ENCODE peak calls at places on chromosomes 4 and X, in six cellular contexts. D is HCT116, Q is SK-N-SH, X is GM23248, E is PC-3, G is MM.1S. N is an unnamed sample. For H3K36me3, the result is how much of the 10 kb centered on the place peaks cover.

GRCh38 chrX:8815460-8816065 is 14.4 kb upstream of the FAM9A start:
- DNase-seq in E (peak), Q (peak), X (peak), D (peak), G (peak), N (peak)

GRCh38 chr4:100042711-100043110 is 92.6 kb upstream of the H2AZ1 start:
- DNase-seq in X (no peak), D (no peak), Q (no peak), G (no peak), E (no peak), N (no peak)

GRCh38 chrX:10022580-10023245 is 55.6 kb downstream of the CLDN34 start:
- DNase-seq in G (no peak), Q (no peak), D (no peak), X (peak), E (no peak), N (no peak)

GRCh38 chrX:24242649-24243556 is 71.0 kb downstream of the SUPT20HL2 start:
- DNase-seq in X (peak), D (no peak), G (peak), E (no peak), Q (no peak), N (no peak)

GRCh38 chr4:177478496-177478895 is 36.3 kb upstream of the AGA start:
- DNase-seq in X (no peak), E (no peak), G (no peak), Q (no peak), D (no peak), N (no peak)

GRCh38 chr4:184854673-184855072 is 28.9 kb upstream of the ACSL1 start:
- DNase-seq in Q (peak), E (no peak), G (no peak), X (no peak), D (no peak), N (no peak)

GRCh38 chr4:148951346-148951745 is 509.1 kb upstream of the NR3C2 start:
- DNase-seq in D (no peak), X (no peak), G (no peak), Q (no peak), E (peak), N (no peak)

GRCh38 chr4:136864580-136865185 is 667.6 kb downstream of the PCDH18 start:
- DNase-seq in Q (peak), D (peak), G (peak), X (peak), E (peak), N (peak)

GRCh38 chrX:151510203-151510602 is 53.3 kb upstream of the PASD1 start:
- DNase-seq in E (no peak), D (no peak), X (no peak), Q (no peak), G (no peak), N (no peak)

GRCh38 chr4:130043796-130044195 is 947.8 kb downstream of the C4orf33 start:
- DNase-seq in G (no peak), Q (no peak), D (no peak), X (no peak), E (no peak), N (no peak)

GRCh38 chrX:34918856-34919255 is 23.7 kb upstream of the FAM47B start:
- DNase-seq in E (peak), D (no peak), X (peak), G (no peak), Q (peak), N (peak)

GRCh38 chr4:2950221-2950989 is 12.8 kb downstream of the NOP14 start:
- DNase-seq in E (no peak), X (no peak), G (no peak), Q (no peak), D (no peak), N (no peak)

GRCh38 chr4:2948895-2949781 is 14.1 kb downstream of the NOP14 start:
- DNase-seq in X (peak), Q (no peak), D (peak), E (peak), G (no peak), N (no peak)

GRCh38 chr4:2946812-2947600 is 16.2 kb downstream of the NOP14 start:
- DNase-seq in X (no peak), G (no peak), E (no peak), Q (no peak), D (no peak), N (no peak)

GRCh38 chr4:2947926-2948325 is 15.3 kb downstream of the NOP14 start:
- DNase-seq in Q (no peak), D (no peak), X (no peak), E (no peak), G (no peak), N (no peak)

DNA sequence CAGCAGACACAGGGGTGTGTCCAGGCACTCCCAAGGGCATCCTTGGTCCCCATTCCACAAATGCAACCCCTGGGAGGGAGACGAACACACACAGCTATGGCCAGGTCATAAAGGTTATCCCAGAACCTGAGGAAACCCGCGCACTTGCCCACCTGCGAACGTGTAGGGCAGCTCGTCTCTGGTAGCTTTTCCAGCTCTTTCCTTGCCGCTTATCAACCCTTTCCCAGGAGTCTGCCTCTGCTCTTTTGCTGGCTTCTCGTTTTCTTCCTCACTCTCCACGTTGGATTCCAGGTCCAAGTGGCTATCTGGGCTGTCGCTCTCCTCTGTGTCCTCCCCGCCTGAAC is 13.5 kb downstream of the NOP14 start:
- DNase-seq in X (no peak), G (no peak), D (no peak), Q (no peak), E (no peak), N (no peak)
- H3K36me3 ChIP-seq in X (half or more), G (under half), D (half or more), Q (half or more), E (under half), N (under half)

DNA sequence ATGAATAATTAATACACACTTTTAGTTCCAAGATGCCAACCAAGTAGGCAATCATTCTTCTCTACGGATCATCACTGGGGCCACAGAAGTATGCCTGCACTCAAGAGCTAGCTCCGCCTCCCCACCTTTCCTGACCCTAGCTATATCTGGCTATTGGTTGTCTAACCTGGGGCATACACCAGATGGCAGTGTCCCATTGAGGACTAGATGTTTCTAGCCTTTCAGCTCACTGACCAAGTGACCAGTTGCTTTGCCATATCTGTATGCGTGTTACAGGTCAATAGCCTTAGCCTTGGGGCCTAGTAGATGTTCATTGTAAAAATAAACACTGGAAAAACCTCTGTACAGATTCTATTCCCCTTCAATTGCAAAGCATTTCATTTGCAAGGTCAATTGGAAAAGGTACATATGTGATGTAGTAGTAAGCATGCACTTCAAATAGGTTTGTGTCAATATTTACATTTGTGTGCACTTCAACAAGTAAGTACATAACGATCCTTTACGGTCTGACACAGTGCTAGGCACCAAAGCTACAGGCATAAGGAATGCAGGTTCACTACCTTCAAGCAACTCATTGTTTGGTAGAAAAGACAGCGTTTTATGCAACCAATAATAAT is 521.7 kb downstream of the PPARGC1A start:
- DNase-seq in X (no peak), D (no peak), G (no peak), Q (peak), E (peak), N (peak)
- TF ChIP-seq EZH2phosphoT487 in X (no peak), D (no peak), G (no peak), Q (no peak), E (no peak), N (no peak)

GRCh38 chrX:20595928-20596550 is 329.3 kb upstream of the RPS6KA3 start:
- DNase-seq in X (peak), G (no peak), D (no peak), Q (no peak), E (peak), N (no peak)
- H3K9ac ChIP-seq in X (no peak), G (no peak), D (no peak), Q (no peak), E (no peak), N (no peak)

DNA sequence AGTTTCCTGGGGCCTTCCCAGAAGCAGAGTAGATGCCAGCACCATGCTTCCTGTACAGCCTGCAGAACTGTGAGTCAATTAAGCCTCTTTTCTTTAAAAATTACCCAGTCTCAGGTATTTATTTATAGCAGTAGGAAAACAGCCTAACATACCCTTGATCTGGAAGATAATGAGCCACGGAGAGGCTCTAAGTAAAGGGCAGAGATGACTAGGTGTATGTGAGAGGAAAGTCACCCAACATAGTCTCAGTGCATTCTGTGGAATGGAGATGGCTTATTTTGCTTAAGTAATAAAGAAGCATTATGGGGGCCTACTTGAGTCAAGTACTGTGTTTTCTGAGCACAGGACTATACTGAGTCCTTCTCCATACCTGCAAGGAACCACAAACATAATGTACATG is 199.5 kb downstream of the CPEB2 start:
- DNase-seq in D (no peak), X (no peak), E (no peak), G (no peak), Q (no peak), N (no peak)
- H3K36me3 ChIP-seq in D (under half), X (under half), E (under half), G (under half), Q (under half), N (under half)

DNA sequence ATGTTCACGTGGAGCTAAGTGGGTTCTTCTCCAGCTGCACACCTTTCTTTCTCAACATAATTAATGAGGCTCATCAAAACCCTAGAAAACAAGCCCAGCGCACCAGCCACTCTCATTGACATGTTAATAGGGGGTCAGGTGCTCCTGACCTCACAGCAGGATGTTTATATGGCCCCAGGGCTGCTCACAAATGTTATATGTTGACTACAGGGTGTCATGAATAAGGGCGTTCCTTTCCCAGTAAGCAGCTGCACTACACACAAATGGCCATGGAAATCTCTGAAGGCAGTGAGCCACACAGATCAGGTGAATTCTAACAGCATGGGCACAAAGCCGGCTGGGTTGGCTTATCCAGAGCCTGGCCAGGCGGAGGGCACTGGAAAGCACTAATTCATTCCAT is 209.8 kb downstream of the MGST2 start:
- DNase-seq in D (no peak), X (no peak), E (no peak), G (no peak), Q (no peak), N (peak)
- TF ChIP-seq EZH2phosphoT487 in D (no peak), X (no peak), E (no peak), G (no peak), Q (no peak), N (no peak)

GRCh38 chr4:8385611-8386010 is 54.9 kb downstream of the ACOX3 start:
- DNase-seq in D (no peak), Q (peak), G (no peak), E (no peak), X (no peak), N (no peak)
- H3K9ac ChIP-seq in D (no peak), Q (no peak), G (no peak), E (no peak), X (no peak), N (no peak)

GRCh38 chr4:38930696-38931095 is 63.1 kb downstream of the FAM114A1 start:
- DNase-seq in D (no peak), X (no peak), G (no peak), Q (peak), E (no peak), N (no peak)
- H3K36me3 ChIP-seq in D (under half), X (half or more), G (under half), Q (under half), E (under half), N (under half)

DNA sequence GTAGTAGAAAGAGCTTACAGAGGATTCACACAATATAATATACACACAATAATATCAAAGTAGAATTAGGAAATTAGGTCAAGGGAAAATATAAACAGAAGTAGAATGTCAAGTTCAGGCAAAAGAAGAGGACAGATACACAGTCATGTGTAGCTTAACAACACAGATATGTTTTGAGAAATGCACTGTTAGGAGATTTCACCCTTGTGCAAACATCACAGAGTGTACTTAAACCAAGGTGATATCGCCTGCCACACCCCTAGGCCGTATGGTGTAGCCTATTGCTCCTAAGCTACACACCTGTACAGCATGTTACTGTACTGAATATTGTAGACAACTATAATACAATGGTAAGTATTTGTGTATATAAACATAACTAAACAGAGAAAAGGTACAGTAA is 110.0 kb upstream of the EDNRA start:
- DNase-seq in G (no peak), X (no peak), E (peak), Q (no peak), D (no peak), N (no peak)
- TF ChIP-seq EZH2phosphoT487 in G (no peak), X (no peak), E (no peak), Q (no peak), D (no peak), N (no peak)

DNA sequence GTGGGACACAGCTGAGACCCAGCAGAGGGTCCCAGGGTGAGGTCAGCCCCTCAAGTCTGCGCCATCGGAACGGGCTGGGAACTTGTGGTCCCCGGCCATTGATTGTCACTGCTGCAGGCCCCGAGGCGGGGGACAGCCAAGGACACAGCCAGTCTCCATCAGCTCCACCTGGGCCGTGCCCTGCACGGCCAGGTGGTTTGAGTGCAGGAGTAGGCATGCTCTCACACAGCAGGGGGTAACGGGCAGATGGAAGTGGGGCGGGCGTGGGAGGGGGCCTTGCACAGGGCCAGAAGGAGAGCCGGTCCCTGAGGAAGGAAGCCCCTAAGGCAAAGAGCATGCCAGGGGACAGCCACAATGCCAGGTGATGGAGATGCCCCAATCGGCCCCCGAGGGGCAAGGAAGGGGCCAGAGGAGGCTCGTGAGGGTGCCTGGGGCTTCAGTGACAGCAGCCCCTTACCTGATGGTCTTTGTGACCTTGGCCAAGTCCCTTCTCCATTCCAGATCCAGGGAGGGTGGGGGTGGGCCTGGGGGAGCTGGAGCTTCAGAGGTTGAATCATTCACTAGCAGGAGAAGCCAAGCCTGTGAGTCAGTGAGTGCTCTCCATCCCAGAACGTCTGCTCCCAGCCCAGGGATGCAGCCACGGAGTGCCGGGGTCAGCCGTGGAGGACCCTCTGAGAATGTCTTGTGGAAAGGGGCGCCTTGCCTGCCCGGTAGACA is 2.3 kb downstream of the ATP2B3 start:
- DNase-seq in G (no peak), X (peak), D (no peak), Q (no peak), E (peak), N (no peak)
- H3K9ac ChIP-seq in G (no peak), X (no peak), D (no peak), Q (no peak), E (no peak), N (no peak)